ENCODE peak calls at places on chromosomes 11 and 22, in nine cellular contexts. K, G, C, U, I, A, D, Q and J are unnamed samples.

GRCh38 chr11:128550261-128550821 is 37.0 kb downstream of the ETS1 start:
- DNase-seq in Q (no peak), G (no peak), A (no peak), I (no peak), C (no peak), D (peak), U (no peak), K (no peak), J (no peak)

GRCh38 chr11:102991776-102992175 is 36.2 kb upstream of the MMP13 start:
- DNase-seq in D (no peak), U (no peak), G (no peak), Q (no peak), C (no peak), A (no peak), K (no peak), I (no peak), J (no peak)

GRCh38 chr11:88555829-88556202 is 218.3 kb upstream of the CTSC start:
- DNase-seq in D (no peak), I (no peak), Q (no peak), G (no peak), U (no peak), C (no peak), A (no peak), K (peak), J (no peak)

GRCh38 chr11:116660011-116660410 is 112.8 kb downstream of the BUD13 start:
- DNase-seq in C (no peak), A (no peak), U (no peak), D (no peak), K (no peak), Q (no peak), G (no peak), I (no peak), J (no peak)

GRCh38 chr11:134069426-134069921 is 602 bp downstream of the JAM3 start:
- DNase-seq in A (no peak), I (no peak), G (no peak), K (peak), U (peak), C (no peak), D (peak), Q (peak), J (no peak)

GRCh38 chr11:8650401-8650990 is 32.0 kb downstream of the TRIM66 start:
- DNase-seq in K (peak), A (no peak), Q (no peak), D (no peak), G (no peak), C (no peak), U (no peak), I (no peak), J (no peak)

GRCh38 chr22:40289991-40290459 is 56.3 kb upstream of the ADSL start:
- DNase-seq in D (peak), Q (no peak), A (no peak), I (no peak), K (no peak), C (no peak), U (peak), G (no peak), J (peak)

GRCh38 chr11:113647108-113647507 is 59.0 kb downstream of the TMPRSS5 start:
- DNase-seq in D (no peak), C (no peak), K (no peak), I (no peak), U (no peak), Q (no peak), A (no peak), G (no peak), J (no peak)

GRCh38 chr11:3155691-3156258 is 9.3 kb downstream of the OSBPL5 start:
- DNase-seq in K (no peak), G (no peak), A (peak), U (no peak), I (no peak), Q (no peak), D (peak), C (no peak), J (no peak)

GRCh38 chr22:46525681-46526483 is 11.5 kb downstream of the CELSR1 start:
- DNase-seq in Q (no peak), U (no peak), G (peak), A (no peak), I (no peak), D (no peak), K (no peak), C (no peak), J (no peak)

GRCh38 chr22:25728064-25728463 is 13.9 kb upstream of the MYO18B start:
- DNase-seq in K (no peak), D (no peak), U (no peak), A (no peak), I (no peak), Q (no peak), G (no peak), C (no peak), J (no peak)

GRCh38 chr11:129974672-129975071 is 28.0 kb downstream of the PRDM10 start:
- DNase-seq in G (no peak), I (no peak), K (no peak), A (no peak), D (no peak), U (no peak), C (no peak), Q (no peak), J (no peak)

GRCh38 chr11:11329062-11329806 is 23.8 kb downstream of the CSNK2A3 start:
- DNase-seq in Q (no peak), D (no peak), U (no peak), G (no peak), A (no peak), K (no peak), C (no peak), I (no peak), J (no peak)

GRCh38 chr11:5367461-5368074 is 16.0 kb upstream of the OR51M1 start:
- DNase-seq in Q (peak), I (no peak), D (no peak), K (peak), C (no peak), A (no peak), U (no peak), G (no peak), J (no peak)

GRCh38 chr22:39994566-39995345 is at the start of gene FAM83F:
- DNase-seq in G (peak), Q (peak), D (peak), U (no peak), I (peak), C (no peak), A (peak), K (no peak), J (no peak)

GRCh38 chr11:12125609-12126149 is 15.3 kb downstream of the MICAL2 start:
- DNase-seq in Q (no peak), G (no peak), C (no peak), D (no peak), A (no peak), I (peak), U (no peak), K (peak), J (no peak)

GRCh38 chr22:46073683-46074504 is 76.4 kb upstream of the PPARA start:
- DNase-seq in U (peak), A (peak), I (peak), K (peak), G (peak), C (no peak), D (peak), Q (peak), J (no peak)

GRCh38 chr11:72395993-72396392 is 38.3 kb downstream of the CLPB start:
- DNase-seq in D (no peak), I (no peak), G (peak), K (no peak), U (no peak), Q (no peak), C (no peak), A (no peak), J (no peak)

GRCh38 chr11:71930556-71931244 is 1.9 kb downstream of the RNF121 start:
- DNase-seq in K (no peak), Q (no peak), D (no peak), I (no peak), G (no peak), U (no peak), A (no peak), C (no peak), J (no peak)

GRCh38 chr11:128488471-128488870 is 98.9 kb downstream of the ETS1 start:
- DNase-seq in G (no peak), D (no peak), Q (no peak), A (no peak), C (no peak), U (no peak), K (peak), I (no peak), J (no peak)

GRCh38 chr11:126992065-126992803 is 8.3 kb downstream of the KIRREL3 start:
- DNase-seq in Q (no peak), D (no peak), I (no peak), A (no peak), K (peak), C (no peak), G (no peak), U (no peak), J (no peak)

GRCh38 chr11:44199298-44199697 is 103.8 kb downstream of the EXT2 start:
- DNase-seq in A (no peak), U (no peak), C (no peak), K (no peak), D (no peak), I (no peak), Q (no peak), G (no peak), J (no peak)

GRCh38 chr11:130470832-130471706 is 22.6 kb downstream of the ADAMTS15 start:
- DNase-seq in D (no peak), A (no peak), K (no peak), I (no peak), G (no peak), C (peak), Q (peak), U (peak), J (no peak)

GRCh38 chr11:70399681-70400112 is 1.4 kb downstream of the CTTN start:
- DNase-seq in C (peak), D (no peak), U (peak), A (peak), Q (peak), K (peak), I (peak), G (peak), J (no peak)

GRCh38 chr11:118998822-118999221 is 884 bp downstream of the CENATAC start:
- DNase-seq in D (no peak), G (no peak), C (peak), Q (peak), I (no peak), K (peak), U (no peak), A (no peak), J (no peak)

GRCh38 chr22:37019309-37020191 is at the start of the genes MPST and TST:
- DNase-seq in A (peak), I (peak), Q (peak), K (peak), G (peak), D (peak), C (peak), U (peak), J (peak)
- TF ChIP-seq POLR2A in A (peak), I (peak), Q (peak), K (peak), G (peak), D (peak), C (no peak), U (peak), J (peak)

DNA sequence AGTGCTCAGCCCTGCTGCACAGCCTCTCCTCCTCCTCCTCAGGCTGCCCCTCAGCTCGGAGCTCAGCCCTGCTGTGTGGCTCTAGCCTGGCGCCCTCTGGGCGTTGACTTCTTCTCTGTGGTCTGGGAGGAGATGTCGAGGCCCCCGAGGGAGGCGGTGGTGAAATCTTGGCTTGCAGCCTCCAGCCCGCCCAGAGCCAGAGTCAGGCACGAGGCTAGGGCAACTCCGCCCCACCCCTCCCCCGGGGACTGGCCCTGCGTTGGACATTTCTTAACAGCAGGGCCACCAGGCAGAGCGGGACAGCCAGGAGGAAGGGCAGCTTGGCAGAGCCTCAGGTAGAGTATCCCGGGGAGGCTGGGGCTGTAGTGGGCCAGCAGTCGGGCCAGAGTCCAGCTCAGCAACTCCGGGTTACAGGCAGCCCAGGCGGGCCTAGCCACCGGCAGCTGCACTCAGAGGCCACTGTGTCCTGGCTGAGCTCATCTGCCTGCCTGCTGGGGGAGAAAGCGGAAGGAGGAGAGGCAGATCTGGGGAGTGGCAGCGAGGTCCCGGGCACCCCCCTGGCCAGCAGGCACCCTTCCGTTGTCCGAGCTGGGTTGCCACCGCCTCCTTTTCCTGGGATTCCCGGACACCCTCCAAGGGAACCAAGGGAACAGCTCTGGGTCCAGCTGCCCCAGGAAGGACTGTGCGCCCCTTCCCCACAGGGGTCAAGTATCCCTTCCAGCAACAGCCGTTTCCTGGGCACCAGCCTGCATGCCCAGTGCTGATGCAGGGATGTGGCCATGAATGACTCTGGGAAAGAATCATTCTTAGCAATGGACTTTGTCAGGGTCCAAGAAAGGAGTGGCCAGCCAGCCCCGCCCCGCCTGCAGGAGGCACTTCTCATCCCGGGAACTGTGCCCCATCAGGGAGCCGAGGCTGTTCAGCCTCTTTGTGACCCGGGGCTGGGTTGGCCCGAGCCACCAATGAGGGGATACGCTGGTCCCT is at the start of gene ALDH3B1:
- DNase-seq in A (peak), C (peak), D (peak), G (peak), I (peak), K (peak), Q (peak), U (peak), J (no peak)
- TF ChIP-seq POLR2A in A (peak), C (no peak), D (no peak), G (peak), I (peak), K (peak), Q (peak), U (peak), J (no peak)

GRCh38 chr11:67499808-67500793 is 5.1 kb downstream of the PITPNM1 start:
- DNase-seq in G (no peak), C (no peak), Q (no peak), A (no peak), U (no peak), K (no peak), D (peak), I (no peak), J (no peak)
- TF ChIP-seq POLR2A in G (no peak), C (no peak), Q (no peak), A (no peak), U (no peak), K (no peak), D (no peak), I (no peak), J (no peak)

GRCh38 chr11:63889344-63889743 is 27.6 kb downstream of the RCOR2 start:
- DNase-seq in Q (no peak), I (peak), C (no peak), K (no peak), G (no peak), D (no peak), A (peak), U (no peak), J (no peak)

GRCh38 chr11:63890368-63890767 is 26.6 kb downstream of the RCOR2 start:
- DNase-seq in Q (no peak), C (no peak), K (no peak), G (no peak), I (no peak), U (no peak), A (no peak), D (no peak), J (no peak)

GRCh38 chr11:63892233-63892632 is 24.7 kb downstream of the RCOR2 start:
- DNase-seq in A (no peak), G (no peak), I (no peak), K (peak), C (no peak), Q (no peak), D (no peak), U (no peak), J (no peak)

GRCh38 chr11:63887600-63887999 is 29.4 kb downstream of the RCOR2 start:
- DNase-seq in U (no peak), A (no peak), D (no peak), Q (no peak), I (no peak), G (no peak), C (no peak), K (no peak), J (no peak)

GRCh38 chr11:63888170-63889086 is 28.5 kb downstream of the RCOR2 start:
- DNase-seq in Q (peak), D (peak), A (peak), K (peak), C (peak), U (peak), G (peak), I (peak), J (peak)
- TF ChIP-seq POLR2A in Q (peak), D (no peak), A (no peak), K (no peak), C (no peak), U (no peak), G (peak), I (peak), J (peak)